ENCODE peak calls at places on chromosomes 6 and 20, in four cellular contexts. One of them, this sample, is unnamed. For H3K9me3 and H3K4me1, the result is how much of the 10 kb centered on the place peaks cover.

GRCh38 chr6:86192123-86192522 is 549.4 kb upstream of the SYNCRIP start:
- DNase-seq in heart right ventricle: no peak
- DNase-seq in CD8-positive, alpha-beta T cell: no peak
- DNase-seq in tibial artery: no peak
- DNase-seq in this sample: no peak

GRCh38 chr6:31573239-31574105 is 1.4 kb downstream of the LTA start:
- DNase-seq in heart right ventricle: no peak
- DNase-seq in CD8-positive, alpha-beta T cell: no peak
- DNase-seq in tibial artery: no peak
- DNase-seq in this sample: no peak

GRCh38 chr6:127547215-127547614 is 28.1 kb upstream of the MTCL3 start:
- DNase-seq in heart right ventricle: no peak
- DNase-seq in CD8-positive, alpha-beta T cell: no peak
- DNase-seq in tibial artery: no peak
- DNase-seq in this sample: no peak

GRCh38 chr6:76072562-76072961 is at the start of gene IMPG1:
- DNase-seq in heart right ventricle: no peak
- DNase-seq in CD8-positive, alpha-beta T cell: no peak
- DNase-seq in tibial artery: no peak
- DNase-seq in this sample: no peak

GRCh38 chr20:33914871-33915270 is 78.8 kb upstream of the RALY start:
- DNase-seq in heart right ventricle: no peak
- DNase-seq in CD8-positive, alpha-beta T cell: peak
- DNase-seq in tibial artery: no peak
- DNase-seq in this sample: no peak

GRCh38 chr20:47915495-47915894 is 130.2 kb upstream of the SULF2 start:
- DNase-seq in heart right ventricle: no peak
- DNase-seq in CD8-positive, alpha-beta T cell: no peak
- DNase-seq in tibial artery: no peak
- DNase-seq in this sample: no peak

GRCh38 chr20:15359056-15359455 is 1021.6 kb upstream of the FLRT3 start:
- DNase-seq in heart right ventricle: no peak
- DNase-seq in CD8-positive, alpha-beta T cell: no peak
- DNase-seq in tibial artery: no peak
- DNase-seq in this sample: no peak

GRCh38 chr6:83403191-83403590 is 27.7 kb downstream of the ME1 start:
- DNase-seq in heart right ventricle: no peak
- DNase-seq in CD8-positive, alpha-beta T cell: no peak
- DNase-seq in tibial artery: no peak
- DNase-seq in this sample: no peak

GRCh38 chr6:155939253-155939652 is 483.6 kb upstream of the NOX3 start:
- DNase-seq in heart right ventricle: no peak
- DNase-seq in CD8-positive, alpha-beta T cell: no peak
- DNase-seq in tibial artery: no peak
- DNase-seq in this sample: no peak

GRCh38 chr6:149015224-149015876 is 268.5 kb downstream of the UST start:
- DNase-seq in heart right ventricle: no peak
- DNase-seq in CD8-positive, alpha-beta T cell: no peak
- DNase-seq in tibial artery: no peak
- DNase-seq in this sample: no peak

GRCh38 chr6:131400054-131400781 is 172.8 kb upstream of the ARG1 start:
- DNase-seq in heart right ventricle: no peak
- DNase-seq in CD8-positive, alpha-beta T cell: no peak
- DNase-seq in tibial artery: no peak
- DNase-seq in this sample: no peak

GRCh38 chr6:111663692-111664564 is 58.2 kb upstream of the TRAF3IP2 start:
- DNase-seq in heart right ventricle: peak
- DNase-seq in CD8-positive, alpha-beta T cell: no peak
- DNase-seq in tibial artery: peak
- DNase-seq in this sample: peak

GRCh38 chr6:35469711-35470662 is 1.8 kb downstream of the RPL10A start:
- DNase-seq in heart right ventricle: no peak
- DNase-seq in CD8-positive, alpha-beta T cell: no peak
- DNase-seq in tibial artery: no peak
- DNase-seq in this sample: peak

GRCh38 chr6:108117427-108118358 is 43.2 kb upstream of the OSTM1 start:
- DNase-seq in heart right ventricle: peak
- DNase-seq in CD8-positive, alpha-beta T cell: no peak
- DNase-seq in tibial artery: no peak
- DNase-seq in this sample: peak

GRCh38 chr20:33092361-33092760 is 12.9 kb downstream of the BPIFB4 start:
- DNase-seq in heart right ventricle: no peak
- DNase-seq in CD8-positive, alpha-beta T cell: no peak
- DNase-seq in tibial artery: no peak
- DNase-seq in this sample: no peak

GRCh38 chr20:39674842-39675241 is 712.7 kb downstream of the DHX35 start:
- DNase-seq in heart right ventricle: no peak
- DNase-seq in CD8-positive, alpha-beta T cell: no peak
- DNase-seq in tibial artery: no peak
- DNase-seq in this sample: no peak

GRCh38 chr20:51569815-51570741 is 27.6 kb upstream of the NFATC2 start:
- DNase-seq in heart right ventricle: peak
- DNase-seq in CD8-positive, alpha-beta T cell: no peak
- DNase-seq in tibial artery: peak
- DNase-seq in this sample: no peak

GRCh38 chr6:115613488-115613887 is 447.2 kb downstream of the FRK start:
- DNase-seq in heart right ventricle: no peak
- DNase-seq in CD8-positive, alpha-beta T cell: no peak
- DNase-seq in tibial artery: no peak
- DNase-seq in this sample: no peak

GRCh38 chr6:7617954-7618764 is 28.2 kb downstream of the SNRNP48 start:
- DNase-seq in heart right ventricle: no peak
- DNase-seq in CD8-positive, alpha-beta T cell: no peak
- DNase-seq in tibial artery: peak
- DNase-seq in this sample: no peak

GRCh38 chr6:153436346-153436745 is 305.3 kb upstream of the RGS17 start:
- DNase-seq in heart right ventricle: no peak
- DNase-seq in CD8-positive, alpha-beta T cell: no peak
- DNase-seq in tibial artery: no peak
- DNase-seq in this sample: no peak

GRCh38 chr6:133548409-133548808 is 307.3 kb downstream of the EYA4 start:
- DNase-seq in heart right ventricle: no peak
- DNase-seq in CD8-positive, alpha-beta T cell: no peak
- DNase-seq in tibial artery: no peak
- DNase-seq in this sample: no peak

GRCh38 chr6:29399525-29399924 is 4.1 kb downstream of the OR12D2 start:
- DNase-seq in heart right ventricle: no peak
- DNase-seq in CD8-positive, alpha-beta T cell: no peak
- DNase-seq in tibial artery: no peak
- DNase-seq in this sample: no peak

DNA sequence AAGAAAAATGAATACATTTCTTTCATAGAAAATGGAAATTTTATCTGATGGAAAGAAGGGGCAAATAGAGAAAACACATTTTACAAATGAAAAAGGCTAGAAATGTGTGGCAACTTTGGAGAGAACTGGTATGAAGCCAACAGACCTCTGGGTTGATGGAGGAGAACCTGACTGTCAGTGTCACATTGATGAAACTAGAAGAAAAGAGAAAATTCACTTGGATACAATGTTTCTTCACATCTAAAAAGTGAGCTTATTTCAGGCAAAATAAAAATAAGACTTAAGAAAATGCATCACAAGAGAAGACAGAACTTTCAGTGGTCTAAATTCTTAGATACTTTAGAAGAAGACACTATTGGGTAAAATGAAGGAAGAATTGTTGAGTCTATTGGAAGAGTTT is at the start of gene OR12D2:
- DNase-seq in heart right ventricle: no peak
- DNase-seq in CD8-positive, alpha-beta T cell: no peak
- DNase-seq in tibial artery: no peak
- DNase-seq in this sample: no peak
- H3K9me3 ChIP-seq in heart right ventricle: under half
- H3K9me3 ChIP-seq in CD8-positive, alpha-beta T cell: under half
- H3K9me3 ChIP-seq in tibial artery: under half
- H3K9me3 ChIP-seq in this sample: under half

GRCh38 chr6:90263653-90264052 is 33.0 kb downstream of the BACH2 start:
- DNase-seq in heart right ventricle: no peak
- DNase-seq in CD8-positive, alpha-beta T cell: no peak
- DNase-seq in tibial artery: no peak
- DNase-seq in this sample: no peak
- H3K4me1 ChIP-seq in heart right ventricle: under half
- H3K4me1 ChIP-seq in CD8-positive, alpha-beta T cell: half or more
- H3K4me1 ChIP-seq in tibial artery: under half
- H3K4me1 ChIP-seq in this sample: under half

GRCh38 chr6:57173886-57174510 is 1.9 kb downstream of the BAG2 start:
- DNase-seq in heart right ventricle: no peak
- DNase-seq in CD8-positive, alpha-beta T cell: no peak
- DNase-seq in tibial artery: no peak
- DNase-seq in this sample: peak
- H3K9me3 ChIP-seq in heart right ventricle: under half
- H3K9me3 ChIP-seq in CD8-positive, alpha-beta T cell: under half
- H3K9me3 ChIP-seq in tibial artery: under half
- H3K9me3 ChIP-seq in this sample: under half

DNA sequence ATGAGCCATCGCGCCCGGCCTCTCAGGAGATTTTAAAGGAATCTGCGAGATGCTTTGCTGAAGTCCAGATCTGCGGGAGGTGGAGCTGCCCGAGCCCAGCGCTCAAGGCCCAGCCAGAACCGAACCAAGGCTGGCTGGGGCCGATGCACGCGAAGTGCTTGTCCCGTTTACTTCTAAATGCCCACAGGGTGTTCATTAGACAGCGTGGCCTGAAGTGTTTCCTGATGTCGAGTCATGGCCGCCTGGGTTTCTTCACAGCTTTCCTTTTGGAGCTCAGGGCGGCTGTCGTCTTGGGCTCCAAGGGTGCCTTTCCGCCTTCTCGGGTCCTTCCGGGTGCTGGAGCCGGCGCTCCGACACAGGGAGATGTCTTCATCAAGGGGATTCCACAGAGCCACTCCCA is 25.1 kb upstream of the CCR6 start:
- DNase-seq in heart right ventricle: no peak
- DNase-seq in CD8-positive, alpha-beta T cell: no peak
- DNase-seq in tibial artery: no peak
- DNase-seq in this sample: no peak
- H3K4me1 ChIP-seq in heart right ventricle: under half
- H3K4me1 ChIP-seq in CD8-positive, alpha-beta T cell: under half
- H3K4me1 ChIP-seq in tibial artery: under half
- H3K4me1 ChIP-seq in this sample: under half

DNA sequence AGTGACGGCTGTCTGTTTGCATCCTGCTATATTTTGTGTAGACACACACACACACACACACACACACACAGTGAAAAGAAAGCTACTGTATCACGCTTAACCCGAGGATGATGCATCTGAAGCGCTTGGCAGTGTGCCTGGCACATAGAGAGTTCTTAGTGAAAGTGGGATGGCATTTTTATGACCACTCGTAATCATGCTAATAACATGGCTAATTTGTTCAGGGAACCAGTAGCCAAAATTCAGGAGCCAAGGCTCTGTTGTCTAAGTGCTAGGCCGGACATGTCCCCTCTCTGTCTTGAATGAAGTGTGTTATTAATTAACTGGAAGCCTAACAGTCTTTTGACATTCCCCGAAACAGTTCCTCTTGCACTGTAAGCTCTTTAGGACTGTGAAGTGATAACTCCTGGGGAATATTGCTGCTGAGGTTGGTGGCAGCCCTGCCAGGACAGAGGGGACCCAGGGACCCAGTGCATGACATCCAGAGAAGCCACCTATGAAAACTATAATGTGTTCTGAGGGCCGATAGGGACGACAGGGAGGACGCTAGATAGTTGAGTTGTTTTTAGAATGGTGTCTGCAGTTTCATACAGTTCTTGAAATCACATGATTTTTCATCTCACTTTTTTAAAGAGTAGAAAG is 45.0 kb upstream of the IRF4 start:
- DNase-seq in heart right ventricle: no peak
- DNase-seq in CD8-positive, alpha-beta T cell: no peak
- DNase-seq in tibial artery: no peak
- DNase-seq in this sample: peak
- H3K9me3 ChIP-seq in heart right ventricle: under half
- H3K9me3 ChIP-seq in CD8-positive, alpha-beta T cell: under half
- H3K9me3 ChIP-seq in tibial artery: under half
- H3K9me3 ChIP-seq in this sample: under half

DNA sequence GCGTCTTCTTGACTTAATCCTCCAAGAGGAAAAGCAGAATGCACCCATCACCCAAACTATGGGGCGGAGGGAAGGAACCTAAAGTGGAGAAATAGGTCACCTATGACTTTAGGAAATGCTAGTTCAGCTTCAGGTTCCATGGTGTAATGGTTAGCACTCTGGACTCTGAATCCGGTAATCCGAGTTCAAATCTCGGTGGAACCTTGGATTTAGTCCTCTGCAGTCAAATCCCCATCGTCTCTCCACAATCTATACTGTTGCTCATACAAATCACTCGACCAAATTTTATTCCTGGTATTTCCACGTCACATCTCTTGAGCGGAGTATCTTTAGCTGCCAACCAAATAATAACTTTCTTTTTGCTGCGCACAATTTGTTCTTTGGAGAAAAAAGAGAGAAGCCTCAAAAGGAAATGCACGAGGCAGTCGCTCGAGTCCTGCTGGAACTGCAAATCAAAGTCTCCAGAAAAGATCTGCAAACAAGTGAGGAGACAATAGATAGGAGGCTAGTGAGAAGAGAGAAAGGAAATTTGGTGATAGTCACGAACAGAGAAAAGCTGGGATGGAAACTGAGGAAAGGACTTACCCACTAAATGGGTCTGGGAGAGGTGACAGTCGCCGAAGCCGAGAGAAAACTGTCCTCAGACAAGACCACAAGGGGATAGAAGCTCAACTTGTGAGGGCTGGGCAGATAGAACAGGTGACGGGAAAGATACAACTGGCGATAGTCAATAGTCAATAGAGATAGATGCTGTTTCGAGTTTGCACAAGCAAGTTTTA is 16.6 kb downstream of the POM121L2 start:
- DNase-seq in heart right ventricle: no peak
- DNase-seq in CD8-positive, alpha-beta T cell: no peak
- DNase-seq in tibial artery: no peak
- DNase-seq in this sample: no peak
- H3K4me1 ChIP-seq in heart right ventricle: under half
- H3K4me1 ChIP-seq in CD8-positive, alpha-beta T cell: under half
- H3K4me1 ChIP-seq in tibial artery: under half
- H3K4me1 ChIP-seq in this sample: under half

DNA sequence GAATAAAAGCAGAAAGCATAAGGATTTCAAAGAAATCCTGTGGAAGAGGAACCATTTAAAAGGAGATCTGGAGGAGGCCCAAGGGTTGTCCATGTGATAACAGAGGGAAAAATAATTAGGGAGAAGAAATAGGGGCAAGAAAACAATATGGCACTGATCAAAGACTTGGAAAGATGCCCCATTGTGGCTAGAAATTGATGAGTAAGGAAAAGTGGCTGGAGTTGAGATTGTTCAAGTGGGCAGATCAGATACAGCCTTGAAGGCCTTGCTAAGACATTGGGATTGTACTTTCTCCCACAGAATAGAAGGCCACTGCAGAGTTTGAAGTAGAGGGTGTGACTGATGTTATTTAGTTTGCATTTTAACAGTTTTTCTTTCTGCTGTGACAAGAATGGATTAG is 213.3 kb downstream of the CBLN4 start:
- DNase-seq in heart right ventricle: no peak
- DNase-seq in CD8-positive, alpha-beta T cell: no peak
- DNase-seq in tibial artery: no peak
- DNase-seq in this sample: no peak
- H3K9me3 ChIP-seq in heart right ventricle: under half
- H3K9me3 ChIP-seq in CD8-positive, alpha-beta T cell: under half
- H3K9me3 ChIP-seq in tibial artery: under half
- H3K9me3 ChIP-seq in this sample: under half

DNA sequence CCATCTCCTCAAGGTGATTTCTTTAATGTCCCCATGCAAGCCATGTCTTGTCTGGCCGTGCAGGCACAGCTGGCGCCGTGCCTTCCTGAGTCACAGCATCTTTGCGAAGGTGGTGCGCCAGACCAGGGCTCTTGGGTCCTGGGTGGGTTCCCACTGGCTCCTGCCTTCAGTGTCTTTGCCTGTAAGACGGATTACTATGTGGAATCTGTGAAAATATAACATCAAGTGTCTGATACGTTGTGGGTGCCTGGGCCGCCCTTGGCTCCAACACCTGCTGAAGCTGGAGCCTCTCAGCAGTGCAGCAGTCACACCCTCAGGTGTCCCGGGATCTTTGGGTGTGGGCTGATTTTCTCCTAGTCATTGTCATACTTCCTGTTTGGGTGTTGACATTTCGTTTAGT is 3.2 kb downstream of the OSBPL2 start:
- DNase-seq in heart right ventricle: peak
- DNase-seq in CD8-positive, alpha-beta T cell: no peak
- DNase-seq in tibial artery: no peak
- DNase-seq in this sample: no peak
- H3K4me1 ChIP-seq in heart right ventricle: under half
- H3K4me1 ChIP-seq in CD8-positive, alpha-beta T cell: under half
- H3K4me1 ChIP-seq in tibial artery: under half
- H3K4me1 ChIP-seq in this sample: under half

This sample was measured in uterus.